ENCODE peak calls at places on chromosomes 3 and 15, in seven cellular contexts. J, L, E, Z, B, T and C are unnamed samples.

GRCh38 chr15:52805351-52806283 is 15.5 kb upstream of the ONECUT1 start:
- DNase-seq in Z (peak), L (no peak), T (no peak), B (peak), E (peak), J (no peak), C (peak)

GRCh38 chr15:47516576-47517371 is 200.5 kb upstream of the SEMA6D start:
- DNase-seq in Z (no peak), T (no peak), L (peak), E (no peak), J (peak), B (no peak), C (no peak)

GRCh38 chr3:138371070-138371950 is 22.9 kb downstream of the MRAS start:
- DNase-seq in J (no peak), Z (no peak), L (no peak), B (no peak), T (peak), E (no peak), C (no peak)

GRCh38 chr3:192467230-192468186 is 259.8 kb downstream of the FGF12 start:
- DNase-seq in T (peak), L (peak), E (peak), Z (peak), J (peak), B (peak), C (peak)

GRCh38 chr3:138367912-138368311 is 19.5 kb downstream of the MRAS start:
- DNase-seq in L (peak), E (no peak), T (no peak), B (no peak), J (no peak), Z (no peak), C (no peak)

GRCh38 chr15:51759557-51760070 is 8.2 kb downstream of the TMOD2 start:
- DNase-seq in B (peak), T (no peak), L (peak), J (peak), Z (peak), E (peak), C (no peak)

GRCh38 chr3:46669191-46669999 is 24.1 kb downstream of the ALS2CL start:
- DNase-seq in J (no peak), Z (no peak), E (peak), B (peak), T (no peak), L (no peak), C (no peak)

GRCh38 chr3:58051196-58051595 is 43.0 kb downstream of the FLNB start:
- DNase-seq in Z (no peak), L (peak), B (no peak), E (no peak), J (peak), T (peak), C (no peak)

GRCh38 chr3:43770426-43771103 is 79.8 kb downstream of the ABHD5 start:
- DNase-seq in B (no peak), J (peak), Z (no peak), L (no peak), T (no peak), E (no peak), C (no peak)

GRCh38 chr3:151992326-151993041 is 119.0 kb downstream of the SUCNR1 start:
- DNase-seq in L (no peak), E (no peak), J (no peak), B (no peak), T (no peak), Z (no peak), C (no peak)

GRCh38 chr15:90762109-90762508 is 45.0 kb downstream of the BLM start:
- DNase-seq in Z (peak), J (peak), L (peak), B (no peak), E (no peak), T (peak), C (no peak)

GRCh38 chr3:46498916-46499519 is 1.2 kb downstream of the RTP3 start:
- DNase-seq in E (no peak), B (peak), Z (no peak), L (no peak), T (no peak), J (no peak), C (no peak)

GRCh38 chr15:35481992-35482391 is 64.0 kb downstream of the DPH6 start:
- DNase-seq in T (peak), J (peak), B (no peak), Z (peak), L (peak), E (peak), C (no peak)

GRCh38 chr3:37321863-37322262 is 147.5 kb upstream of the LRRFIP2 start:
- DNase-seq in T (no peak), J (no peak), E (no peak), L (no peak), B (no peak), Z (no peak), C (no peak)

GRCh38 chr15:52164631-52165265 is 26.4 kb downstream of the GNB5 start:
- DNase-seq in Z (peak), J (peak), T (no peak), B (peak), E (no peak), L (peak), C (no peak)

GRCh38 chr3:171428892-171429291 is 31.3 kb downstream of the TNIK start:
- DNase-seq in Z (no peak), T (no peak), L (no peak), J (no peak), B (no peak), E (no peak), C (no peak)

GRCh38 chr3:65672876-65673815 is 365.6 kb downstream of the MAGI1 start:
- DNase-seq in L (peak), Z (peak), J (peak), T (peak), E (peak), B (peak), C (peak)

GRCh38 chr3:116154389-116154788 is 290.9 kb downstream of the LSAMP start:
- DNase-seq in E (peak), Z (peak), L (no peak), B (no peak), J (no peak), T (no peak), C (no peak)

GRCh38 chr15:62439543-62440016 is 274.5 kb upstream of the C2CD4B start:
- DNase-seq in L (peak), Z (no peak), J (peak), B (no peak), T (no peak), E (no peak), C (no peak)

GRCh38 chr15:72472907-72473669 is 1.0 kb upstream of the ARIH1 start:
- DNase-seq in Z (peak), B (no peak), J (peak), L (peak), T (no peak), E (no peak), C (peak)

GRCh38 chr15:59291214-59291551 is 81.5 kb downstream of the MYO1E start:
- DNase-seq in Z (no peak), L (no peak), B (no peak), J (no peak), E (no peak), T (no peak), C (no peak)

GRCh38 chr15:46296797-46297196 is 662.0 kb downstream of the SQOR start:
- DNase-seq in L (no peak), T (no peak), J (no peak), E (no peak), Z (no peak), B (no peak), C (no peak)

GRCh38 chr3:46866720-46867549 is 3.7 kb upstream of the MYL3 start:
- DNase-seq in T (peak), L (peak), E (peak), J (peak), B (peak), Z (peak), C (no peak)

GRCh38 chr3:51557993-51558392 is 19.5 kb downstream of the RAD54L2 start:
- DNase-seq in L (no peak), T (no peak), J (no peak), Z (no peak), B (no peak), E (no peak), C (no peak)

GRCh38 chr3:136772709-136773108 is 20.5 kb upstream of the STAG1 start:
- DNase-seq in B (no peak), L (peak), Z (peak), E (no peak), T (no peak), J (peak), C (no peak)

GRCh38 chr3:185503467-185503975 is 4.7 kb upstream of the TMEM41A start:
- DNase-seq in B (no peak), J (no peak), Z (no peak), E (no peak), L (no peak), T (no peak), C (no peak)

GRCh38 chr3:194134231-194134756 is 1.7 kb upstream of the HES1 start:
- DNase-seq in Z (no peak), T (peak), J (peak), B (peak), L (no peak), E (no peak), C (peak)

GRCh38 chr15:91787198-91787597 is 66.3 kb upstream of the SLCO3A1 start:
- DNase-seq in T (peak), Z (no peak), B (no peak), L (no peak), J (no peak), E (no peak), C (no peak)

GRCh38 chr15:63597033-63597790 is at the start of gene FBXL22:
- DNase-seq in L (peak), B (no peak), T (no peak), J (peak), Z (no peak), E (peak), C (no peak)

GRCh38 chr3:174937488-174937887 is 78.4 kb downstream of the NAALADL2 start:
- DNase-seq in T (peak), Z (no peak), L (peak), B (no peak), J (peak), E (no peak), C (no peak)

DNA sequence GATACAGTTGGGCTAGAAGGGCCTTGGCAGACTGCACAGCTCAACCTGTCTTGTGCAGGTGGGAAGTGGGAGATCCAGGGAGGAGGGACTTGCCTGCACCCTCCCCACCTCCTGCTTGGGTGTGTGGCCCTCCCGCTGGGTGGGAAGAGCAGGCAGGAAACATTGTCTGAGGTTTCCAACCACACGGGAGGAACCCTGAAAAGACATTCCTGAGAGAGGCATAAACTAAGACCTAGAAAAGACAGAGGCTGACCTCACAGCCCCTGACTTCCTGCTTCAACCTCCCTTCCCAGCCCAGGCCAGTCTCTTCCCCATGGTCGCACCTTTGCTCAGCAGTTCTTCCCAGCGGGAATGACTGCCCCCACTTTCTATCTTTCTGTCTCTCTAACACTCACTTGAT is 46.3 kb upstream of the INSYN1 start:
- DNase-seq in Z (peak), B (no peak), T (no peak), E (no peak), L (peak), J (peak), C (no peak)
- H2BK5ac ChIP-seq in Z (no peak), B (peak), T (no peak), E (no peak), L (no peak), J (no peak), C (no peak)

GRCh38 chr15:80160570-80161156 is 7.9 kb downstream of the FAH start:
- DNase-seq in J (peak), B (no peak), L (peak), Z (peak), E (no peak), T (peak), C (no peak)

GRCh38 chr15:80163217-80163616 is 10.4 kb downstream of the FAH start:
- DNase-seq in T (no peak), E (no peak), B (no peak), J (no peak), L (no peak), Z (no peak), C (no peak)

GRCh38 chr15:80163897-80164296 is 11.1 kb downstream of the FAH start:
- DNase-seq in J (no peak), L (no peak), Z (no peak), T (no peak), E (no peak), B (no peak), C (no peak)

GRCh38 chr15:80161473-80162016 is 8.7 kb downstream of the FAH start:
- DNase-seq in Z (no peak), L (no peak), B (no peak), J (no peak), E (no peak), T (no peak), C (no peak)

GRCh38 chr15:80162059-80162554 is 9.3 kb downstream of the FAH start:
- DNase-seq in E (no peak), J (peak), L (peak), B (no peak), Z (no peak), T (no peak), C (no peak)
- H2BK5ac ChIP-seq in E (no peak), J (no peak), L (peak), B (no peak), Z (no peak), T (no peak), C (no peak)

DNA sequence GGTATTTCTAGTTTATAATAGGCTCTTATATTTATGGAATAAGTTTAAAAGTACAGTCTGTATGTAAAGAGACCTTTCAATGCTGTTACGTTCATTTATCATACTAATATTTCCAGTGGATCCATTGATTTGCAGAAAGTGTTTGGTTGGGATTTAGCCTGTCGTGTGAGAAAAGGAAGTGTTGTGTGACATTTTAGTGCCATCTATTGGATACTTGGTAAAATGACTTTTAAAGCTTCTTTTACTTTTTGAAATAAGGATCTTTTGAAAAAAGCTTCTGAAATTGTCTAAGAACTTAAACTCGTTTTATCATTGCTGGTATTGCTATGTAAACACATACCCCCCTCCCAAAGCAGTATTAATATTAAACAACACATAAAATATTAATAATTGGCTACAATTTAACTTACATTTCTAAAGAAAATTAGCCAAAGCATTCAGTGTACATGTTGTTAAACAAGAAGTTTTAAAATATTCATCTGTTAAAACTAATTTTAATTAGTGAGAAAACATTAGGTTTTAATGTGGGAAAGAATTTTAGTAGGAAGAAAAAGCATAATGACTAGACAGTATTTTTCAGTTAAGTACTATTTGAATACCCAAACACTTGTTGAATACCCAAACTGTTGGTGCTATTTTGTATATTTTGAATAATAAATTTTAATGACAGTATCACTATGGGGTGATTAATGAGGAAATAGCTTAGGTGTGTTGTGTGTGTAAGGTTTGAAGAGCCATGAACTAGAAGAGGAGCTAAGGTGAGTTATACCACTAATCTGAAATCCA is 4.9 kb upstream of the EBLN2 start:
- DNase-seq in T (no peak), B (no peak), E (no peak), J (peak), Z (peak), L (peak), C (no peak)
- H2BK5ac ChIP-seq in T (no peak), B (no peak), E (no peak), J (no peak), Z (no peak), L (peak), C (no peak)

GRCh38 chr3:128969993-128970740 is 23.7 kb downstream of the CFAP92 start:
- DNase-seq in J (peak), Z (peak), E (peak), B (peak), L (peak), T (peak), C (peak)
- H2BK5ac ChIP-seq in J (no peak), Z (no peak), E (no peak), B (no peak), L (no peak), T (no peak), C (no peak)

GRCh38 chr3:39528844-39529243 is 61.4 kb downstream of the MOBP start:
- DNase-seq in J (no peak), Z (no peak), E (no peak), L (no peak), T (no peak), B (no peak), C (no peak)
- H2BK5ac ChIP-seq in J (no peak), Z (no peak), E (no peak), L (no peak), T (no peak), B (no peak), C (no peak)

GRCh38 chr3:145032790-145033189 is 1061.2 kb downstream of the DIPK2A start:
- DNase-seq in B (no peak), L (peak), J (no peak), T (no peak), E (no peak), Z (no peak), C (no peak)

GRCh38 chr3:145035682-145036081 is 1064.1 kb downstream of the DIPK2A start:
- DNase-seq in E (no peak), J (no peak), L (no peak), B (no peak), T (no peak), Z (no peak), C (no peak)
- H2BK5ac ChIP-seq in E (no peak), J (no peak), L (no peak), B (no peak), T (no peak), Z (no peak), C (no peak)

GRCh38 chr15:74891469-74891868 is 1.6 kb downstream of the MPI start:
- DNase-seq in J (no peak), B (no peak), T (no peak), E (no peak), Z (no peak), L (no peak), C (no peak)
- H2BK5ac ChIP-seq in J (peak), B (no peak), T (no peak), E (no peak), Z (no peak), L (no peak), C (no peak)

DNA sequence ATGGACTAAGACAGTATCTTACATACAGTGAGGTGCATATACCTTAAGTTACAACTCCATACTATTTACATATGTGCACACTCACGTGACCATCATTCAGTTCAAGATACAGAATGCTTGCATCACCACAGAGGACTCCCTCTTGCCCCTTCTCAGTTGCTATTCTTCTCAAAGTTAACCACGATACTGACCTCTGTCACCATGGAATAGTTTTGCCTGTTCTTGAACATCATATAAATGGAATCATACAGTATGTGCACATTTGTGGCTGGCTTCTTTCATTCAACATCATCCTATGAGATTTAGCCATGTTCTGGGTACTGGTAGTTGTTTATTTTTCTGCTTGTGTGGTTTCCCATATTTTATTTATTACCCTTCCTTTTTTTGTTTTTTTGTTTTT is 10.4 kb upstream of the ZSCAN2 start:
- DNase-seq in L (peak), E (no peak), Z (no peak), T (no peak), J (no peak), B (no peak), C (no peak)
- H2BK5ac ChIP-seq in L (no peak), E (no peak), Z (no peak), T (no peak), J (no peak), B (no peak), C (no peak)